ENCODE peak calls at places on chromosomes 16 and 17, in ten cellular contexts. W is uterus, L is endothelial cell, D is stromal cell of bone marrow, Y is cardiac muscle cell, N is HEK293T, F is AG20443, U is hippocampal formation, I is HS-27A, H is NCI-H524. C is an unnamed sample.

GRCh38 chr17:8762012-8762411 is 3.7 kb upstream of the SPDYE4 start:
- DNase-seq in W (no peak), L (no peak), D (no peak), Y (no peak), N (no peak), F (no peak), U (no peak), I (no peak), H (no peak), C (no peak)

GRCh38 chr16:51431517-51432241 is 280.6 kb upstream of the SALL1 start:
- DNase-seq in W (no peak), L (no peak), D (peak), Y (no peak), N (peak), F (peak), U (peak), I (no peak), H (no peak), C (peak)

GRCh38 chr16:88628512-88628974 is 9.8 kb upstream of the IL17C start:
- DNase-seq in W (no peak), L (peak), D (no peak), Y (peak), N (peak), F (peak), U (no peak), I (no peak), H (peak), C (no peak)

GRCh38 chr17:78903101-78903779 is at the start of gene CEP295NL:
- DNase-seq in W (no peak), L (no peak), D (no peak), Y (peak), N (no peak), F (peak), U (no peak), I (no peak), H (peak), C (peak)

GRCh38 chr16:25888873-25889272 is 197.1 kb downstream of the HS3ST4 start:
- DNase-seq in W (no peak), L (no peak), D (no peak), Y (no peak), N (no peak), F (no peak), U (no peak), I (no peak), H (no peak), C (no peak)

GRCh38 chr16:31216552-31217530 is at the start of gene PYDC1:
- DNase-seq in W (no peak), L (no peak), D (no peak), Y (no peak), N (peak), F (no peak), U (no peak), I (no peak), H (no peak), C (no peak)

GRCh38 chr17:57582881-57583756 is 162.0 kb downstream of the CCDC182 start:
- DNase-seq in W (no peak), L (no peak), D (no peak), Y (no peak), N (no peak), F (no peak), U (no peak), I (no peak), H (no peak), C (no peak)

GRCh38 chr17:37490022-37490587 is 414 bp downstream of the DUSP14 start:
- DNase-seq in W (peak), L (peak), D (no peak), Y (peak), N (peak), F (peak), U (peak), I (no peak), H (peak), C (peak)

GRCh38 chr17:50132104-50132794 is 2.3 kb upstream of the SAMD14 start:
- DNase-seq in W (no peak), L (no peak), D (no peak), Y (no peak), N (no peak), F (no peak), U (no peak), I (no peak), H (no peak), C (no peak)

GRCh38 chr17:67322039-67322787 is 44.2 kb downstream of the PSMD12 start:
- DNase-seq in W (no peak), L (no peak), D (no peak), Y (peak), N (no peak), F (no peak), U (no peak), I (no peak), H (peak), C (no peak)

GRCh38 chr16:80739523-80739922 is 64.9 kb downstream of the CDYL2 start:
- DNase-seq in W (no peak), L (no peak), D (no peak), Y (no peak), N (no peak), F (no peak), U (no peak), I (no peak), H (no peak), C (no peak)

GRCh38 chr17:33964344-33964979 is 290.6 kb upstream of the CCL2 start:
- DNase-seq in W (no peak), L (no peak), D (no peak), Y (no peak), N (no peak), F (no peak), U (no peak), I (no peak), H (no peak), C (no peak)

GRCh38 chr16:84541999-84542876 is 37.8 kb upstream of the MEAK7 start:
- DNase-seq in W (no peak), L (no peak), D (peak), Y (no peak), N (no peak), F (no peak), U (no peak), I (no peak), H (no peak), C (no peak)

GRCh38 chr17:6387442-6387841 is 47.5 kb downstream of the AIPL1 start:
- DNase-seq in W (no peak), L (no peak), D (no peak), Y (no peak), N (no peak), F (no peak), U (no peak), I (no peak), H (no peak), C (no peak)

GRCh38 chr16:70664325-70665112 is 18.2 kb downstream of the IL34 start:
- DNase-seq in W (no peak), L (no peak), D (no peak), Y (no peak), N (no peak), F (peak), U (no peak), I (no peak), H (no peak), C (no peak)

GRCh38 chr16:80006175-80006895 is 405.8 kb upstream of the MAF start:
- DNase-seq in W (no peak), L (no peak), D (no peak), Y (no peak), N (no peak), F (peak), U (no peak), I (no peak), H (no peak), C (no peak)

GRCh38 chr16:71426069-71426879 is 15.6 kb downstream of the TLE7 start:
- DNase-seq in W (no peak), L (peak), D (peak), Y (peak), N (peak), F (peak), U (no peak), I (no peak), H (peak), C (peak)

GRCh38 chr17:63442549-63443035 is 3.5 kb downstream of the CYB561 start:
- DNase-seq in W (no peak), L (no peak), D (no peak), Y (peak), N (no peak), F (no peak), U (no peak), I (no peak), H (peak), C (no peak)

GRCh38 chr16:52872706-52873105 is 180.0 kb downstream of the CHD9NB start:
- DNase-seq in W (no peak), L (no peak), D (no peak), Y (no peak), N (no peak), F (no peak), U (no peak), I (no peak), H (no peak), C (no peak)

GRCh38 chr17:33520404-33521032 is 227.4 kb upstream of the ASIC2 start:
- DNase-seq in W (peak), L (peak), D (no peak), Y (peak), N (peak), F (peak), U (peak), I (no peak), H (peak), C (no peak)

GRCh38 chr16:85152414-85153030 is 40.2 kb upstream of the CIBAR2 start:
- DNase-seq in W (no peak), L (no peak), D (no peak), Y (no peak), N (no peak), F (no peak), U (no peak), I (no peak), H (peak), C (no peak)

GRCh38 chr17:13698832-13699231 is 97.1 kb upstream of the HS3ST3A1 start:
- DNase-seq in W (no peak), L (no peak), D (no peak), Y (no peak), N (no peak), F (no peak), U (no peak), I (no peak), H (no peak), C (no peak)

GRCh38 chr16:79756571-79756970 is 156.0 kb upstream of the MAF start:
- DNase-seq in W (no peak), L (no peak), D (no peak), Y (no peak), N (no peak), F (no peak), U (no peak), I (no peak), H (no peak), C (no peak)

GRCh38 chr17:14699569-14700190 is 398.8 kb downstream of the HS3ST3B1 start:
- DNase-seq in W (no peak), L (no peak), D (no peak), Y (no peak), N (no peak), F (no peak), U (no peak), I (no peak), H (no peak), C (no peak)

GRCh38 chr16:4702466-4702808 is 9.1 kb downstream of the NUDT16L1 start:
- DNase-seq in W (no peak), L (no peak), D (no peak), Y (no peak), N (no peak), F (no peak), U (no peak), I (no peak), H (no peak), C (no peak)

GRCh38 chr17:47223460-47223859 is 14.3 kb downstream of the MYL4 start:
- DNase-seq in W (no peak), L (no peak), D (no peak), Y (no peak), N (no peak), F (no peak), U (no peak), I (no peak), H (no peak), C (no peak)

GRCh38 chr17:1588781-1589585 is 26.4 kb upstream of the PITPNA start:
- DNase-seq in W (no peak), L (no peak), D (no peak), Y (no peak), N (no peak), F (peak), U (no peak), I (no peak), H (no peak), C (no peak)

GRCh38 chr16:77273815-77274214 is 74.6 kb downstream of the SYCE1L start:
- DNase-seq in W (no peak), L (no peak), D (peak), Y (no peak), N (no peak), F (no peak), U (no peak), I (no peak), H (peak), C (no peak)

GRCh38 chr16:13936596-13937081 is 16.7 kb downstream of the ERCC4 start:
- DNase-seq in W (peak), L (no peak), D (peak), Y (no peak), N (no peak), F (peak), U (no peak), I (no peak), H (no peak), C (peak)

GRCh38 chr17:72618018-72618509 is 474.4 kb downstream of the SLC39A11 start:
- DNase-seq in W (no peak), L (no peak), D (no peak), Y (peak), N (no peak), F (peak), U (no peak), I (no peak), H (no peak), C (no peak)

GRCh38 chr17:45430006-45430737 is 2.5 kb downstream of the ARHGAP27 start:
- DNase-seq in W (no peak), L (no peak), D (no peak), Y (no peak), N (no peak), F (peak), U (no peak), I (no peak), H (no peak), C (no peak)

GRCh38 chr17:43951750-43952149 is 2.0 kb downstream of the PYY start:
- DNase-seq in W (no peak), L (no peak), D (no peak), Y (no peak), N (no peak), F (no peak), U (no peak), I (no peak), H (no peak), C (no peak)

GRCh38 chr16:87278191-87279093 is 38.8 kb downstream of the C16orf95 start:
- DNase-seq in W (peak), L (peak), D (peak), Y (peak), N (peak), F (peak), U (peak), I (peak), H (peak), C (peak)

GRCh38 chr17:28712705-28713415 is 1.2 kb upstream of the PROCA1 start:
- DNase-seq in W (no peak), L (no peak), D (no peak), Y (no peak), N (no peak), F (no peak), U (no peak), I (no peak), H (no peak), C (no peak)

GRCh38 chr17:15947331-15947730 is 2.4 kb downstream of the ADORA2B start:
- DNase-seq in W (no peak), L (no peak), D (no peak), Y (no peak), N (no peak), F (peak), U (no peak), I (no peak), H (no peak), C (peak)

GRCh38 chr17:58120195-58120822 is 27.9 kb upstream of the OR4D1 start:
- DNase-seq in W (no peak), L (peak), D (peak), Y (peak), N (peak), F (peak), U (no peak), I (peak), H (no peak), C (peak)

GRCh38 chr17:10380631-10381408 is 8.0 kb upstream of the MYH13 start:
- DNase-seq in W (no peak), L (no peak), D (no peak), Y (no peak), N (no peak), F (peak), U (no peak), I (no peak), H (no peak), C (no peak)

C was measured in AG08396.